ENCODE peak calls at places on chromosomes 5 and 9, in ten cellular contexts. P is heart right ventricle, Y is suprapubic skin, N is pancreas, A is endothelial cell of umbilical vein, T is fibroblast of lung, O is gastrocnemius medialis, D is tibial artery, B is lung, C is brain microvascular endothelial cell. R is an unnamed sample.
A peak's percentile ranks its signal among the peaks of the same experiment; 100 is the strongest.

GRCh38 chr9:89873801-89874200 is 269.0 kb downstream of the GADD45G start:
- DNase-seq in P (no peak), Y (peak; percentile 38), N (no peak), A (no peak), T (no peak), O (no peak), D (peak; percentile 52), B (no peak), C (no peak), R (no peak)

GRCh38 chr9:123246534-123246933 is 21.9 kb downstream of the STRBP start:
- DNase-seq in P (no peak), Y (no peak), N (no peak), A (peak; percentile 58), T (peak; percentile 29), O (no peak), D (no peak), B (no peak), C (no peak), R (no peak)

GRCh38 chr9:127316586-127317383 is 52.2 kb downstream of the GARNL3 start:
- DNase-seq in P (no peak), Y (no peak), N (no peak), A (no peak), T (peak; percentile 44), O (peak; percentile 53), D (no peak), B (no peak), C (no peak), R (no peak)

GRCh38 chr9:138057726-138058125 is 180.1 kb downstream of the CACNA1B start:
- DNase-seq in P (no peak), Y (peak; percentile 7), N (no peak), A (no peak), T (no peak), O (peak; percentile 1), D (peak; percentile 31), B (no peak), C (no peak), R (peak; percentile 11)

GRCh38 chr5:6792376-6792775 is 79.1 kb downstream of the TENT4A start:
- DNase-seq in P (no peak), Y (no peak), N (no peak), A (no peak), T (no peak), O (no peak), D (no peak), B (no peak), C (no peak), R (no peak)

GRCh38 chr9:133575673-133576590 is 33.3 kb downstream of the FAM163B start:
- DNase-seq in P (no peak), Y (no peak), N (no peak), A (no peak), T (no peak), O (no peak), D (no peak), B (no peak), C (no peak), R (no peak)

GRCh38 chr5:11062379-11062778 is 301.3 kb upstream of the DAP start:
- DNase-seq in P (no peak), Y (no peak), N (no peak), A (no peak), T (peak; percentile 66), O (no peak), D (no peak), B (no peak), C (peak; percentile 2), R (no peak)

GRCh38 chr5:132839426-132840301 is 9.2 kb upstream of the SHROOM1 start:
- DNase-seq in P (no peak), Y (no peak), N (no peak), A (peak; percentile 93), T (peak; percentile 88), O (no peak), D (no peak), B (no peak), C (peak; percentile 42), R (no peak)

GRCh38 chr5:145776886-145777285 is 58.3 kb downstream of the PRELID2 start:
- DNase-seq in P (no peak), Y (no peak), N (no peak), A (no peak), T (peak; percentile 56), O (no peak), D (no peak), B (no peak), C (peak; percentile 42), R (no peak)

GRCh38 chr9:16848189-16848588 is 22.3 kb downstream of the BNC2 start:
- DNase-seq in P (no peak), Y (no peak), N (no peak), A (no peak), T (no peak), O (no peak), D (no peak), B (no peak), C (no peak), R (no peak)

GRCh38 chr9:88733651-88734470 is 198.9 kb downstream of the NXNL2 start:
- DNase-seq in P (peak; percentile 79), Y (no peak), N (no peak), A (peak; percentile 57), T (peak; percentile 85), O (peak; percentile 43), D (peak; percentile 86), B (no peak), C (peak; percentile 41), R (no peak)

GRCh38 chr9:536597-537511 is 304.6 kb upstream of the DMRT1 start:
- DNase-seq in P (no peak), Y (no peak), N (no peak), A (no peak), T (no peak), O (no peak), D (no peak), B (no peak), C (no peak), R (no peak)
- H3K27me3 ChIP-seq in P (no peaks in the 10 kb centered on the region), Y (no peaks in the 10 kb centered on the region), N (no peaks in the 10 kb centered on the region), A (peaks cover 2% of the 10 kb centered on the region), T (no peaks in the 10 kb centered on the region), O (no peaks in the 10 kb centered on the region), D (no peaks in the 10 kb centered on the region), B (no peaks in the 10 kb centered on the region), C (no peaks in the 10 kb centered on the region), R (no peaks in the 10 kb centered on the region)

GRCh38 chr5:2185646-2186471 is 303.1 kb upstream of the IRX4 start:
- DNase-seq in P (no peak), Y (no peak), N (no peak), A (no peak), T (no peak), O (no peak), D (peak; percentile 61), B (no peak), C (no peak), R (no peak)

GRCh38 chr5:2188137-2188536 is 305.4 kb upstream of the IRX4 start:
- DNase-seq in P (no peak), Y (no peak), N (no peak), A (no peak), T (no peak), O (no peak), D (no peak), B (no peak), C (no peak), R (no peak)

GRCh38 chr5:2187687-2188086 is 305.0 kb upstream of the IRX4 start:
- DNase-seq in P (no peak), Y (no peak), N (no peak), A (no peak), T (no peak), O (no peak), D (peak; percentile 51), B (no peak), C (no peak), R (no peak)

GRCh38 chr5:2186472-2187015 is 303.8 kb upstream of the IRX4 start:
- DNase-seq in P (no peak), Y (no peak), N (no peak), A (no peak), T (no peak), O (no peak), D (peak; percentile 38), B (no peak), C (no peak), R (peak; percentile 24)

DNA sequence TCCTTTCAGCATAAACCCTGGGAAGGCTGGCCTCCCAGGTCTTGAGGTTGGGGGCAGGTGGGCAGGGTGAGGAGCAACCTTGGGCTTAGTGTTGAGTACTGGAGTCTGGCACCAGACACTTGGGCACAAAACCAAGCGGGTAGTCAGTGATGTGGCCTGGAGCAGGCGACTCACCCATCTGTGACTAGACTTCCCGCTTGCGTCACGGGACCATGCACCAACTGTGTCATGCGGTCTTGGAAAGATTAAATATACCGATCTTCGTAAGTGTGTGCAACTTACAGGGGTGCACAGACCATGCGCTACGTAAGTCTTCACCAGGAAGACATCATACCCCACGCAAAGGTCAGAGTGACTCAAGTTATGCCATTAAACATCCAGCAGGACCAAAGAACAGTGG is 304.4 kb upstream of the IRX4 start:
- DNase-seq in P (no peak), Y (no peak), N (no peak), A (no peak), T (no peak), O (no peak), D (peak; percentile 50), B (no peak), C (no peak), R (no peak)
- TF ChIP-seq CTCF in P (no peak), Y (no peak), N (no peak), A (no peak), T (no peak), O (no peak), D (no peak), B (no peak), C (no peak), R (no peak)

GRCh38 chr5:111232311-111233049 is 8.3 kb downstream of the CAMK4 start:
- DNase-seq in P (no peak), Y (no peak), N (no peak), A (no peak), T (no peak), O (no peak), D (no peak), B (no peak), C (no peak), R (no peak)
- H3K27me3 ChIP-seq in P (no peaks in the 10 kb centered on the region), Y (no peaks in the 10 kb centered on the region), N (no peaks in the 10 kb centered on the region), A (no peaks in the 10 kb centered on the region), T (no peaks in the 10 kb centered on the region), O (no peaks in the 10 kb centered on the region), D (no peaks in the 10 kb centered on the region), B (no peaks in the 10 kb centered on the region), C (no peaks in the 10 kb centered on the region), R (no peaks in the 10 kb centered on the region)

GRCh38 chr5:35443803-35444595 is 173.7 kb upstream of the SPEF2 start:
- DNase-seq in P (no peak), Y (no peak), N (peak; percentile 24), A (no peak), T (no peak), O (no peak), D (no peak), B (no peak), C (no peak), R (no peak)
- TF ChIP-seq CTCF in P (no peak), Y (no peak), N (no peak), A (no peak), T (no peak), O (no peak), D (no peak), B (no peak), C (no peak), R (no peak)